ENCODE peak calls at places on chromosomes 13 and 19, in nine cellular contexts. W is CD8-positive, alpha-beta T cell; E is testis; V is endothelial cell of umbilical vein; M is cardiac muscle cell; H is uterus; P is Peyer's patch; A is esophagus squamous epithelium; C is substantia nigra. B is an unnamed sample.

GRCh38 chr13:99312493-99312883 is 5.3 kb upstream of the GPR183 start:
- DNase-seq in C (no peak), M (no peak), E (peak), W (no peak), V (no peak), P (peak), A (peak), H (peak), B (peak)

GRCh38 chr19:10713317-10713716 is 4.6 kb upstream of the DNM2 start:
- DNase-seq in M (no peak), W (no peak), E (no peak), C (no peak), V (no peak), H (no peak), A (no peak), P (no peak), B (no peak)

GRCh38 chr13:51638497-51638871 is 54.2 kb downstream of the WDFY2 start:
- DNase-seq in P (no peak), M (no peak), H (no peak), W (no peak), A (no peak), E (no peak), C (no peak), V (no peak), B (no peak)

GRCh38 chr13:97106323-97106722 is 112.0 kb upstream of the OXGR1 start:
- DNase-seq in H (no peak), M (no peak), C (no peak), W (no peak), A (no peak), P (no peak), E (no peak), V (no peak), B (no peak)

GRCh38 chr19:3575260-3575741 is 2.6 kb downstream of the HMG20B start:
- DNase-seq in E (peak), C (no peak), A (no peak), M (peak), V (peak), P (no peak), H (no peak), W (no peak), B (no peak)

GRCh38 chr19:46696052-46696451 is 20.9 kb downstream of the PRKD2 start:
- DNase-seq in A (no peak), C (no peak), E (no peak), P (no peak), V (no peak), W (no peak), H (no peak), M (no peak), B (no peak)

GRCh38 chr19:10471909-10472308 is 31.2 kb downstream of the KEAP1 start:
- DNase-seq in M (peak), C (no peak), V (peak), H (no peak), W (no peak), A (no peak), P (no peak), E (no peak), B (no peak)

GRCh38 chr13:41241626-41242025 is 21.8 kb downstream of the MTRF1 start:
- DNase-seq in C (no peak), P (no peak), V (no peak), W (no peak), M (no peak), A (no peak), E (no peak), H (no peak), B (no peak)

GRCh38 chr19:9850235-9850959 is 15.3 kb downstream of the PIN1 start:
- DNase-seq in V (no peak), C (no peak), W (no peak), H (no peak), E (no peak), M (no peak), P (no peak), A (no peak), B (no peak)

GRCh38 chr13:32752997-32753606 is 166.8 kb downstream of the PDS5B start:
- DNase-seq in W (no peak), V (no peak), P (no peak), C (no peak), M (no peak), A (no peak), H (no peak), E (peak), B (no peak)

GRCh38 chr13:94479559-94480095 is at the start of gene DCT:
- DNase-seq in C (no peak), P (no peak), V (no peak), M (no peak), E (no peak), W (no peak), H (no peak), A (no peak), B (no peak)

GRCh38 chr13:49610176-49610575 is 18.1 kb upstream of the ARL11 start:
- DNase-seq in E (no peak), H (no peak), V (no peak), W (no peak), M (peak), C (no peak), A (no peak), P (no peak), B (no peak)

GRCh38 chr19:1157931-1158884 is 15.9 kb downstream of the SBNO2 start:
- DNase-seq in P (no peak), M (no peak), W (no peak), C (no peak), A (no peak), E (no peak), V (no peak), H (no peak), B (no peak)

GRCh38 chr13:34570954-34571353 is 371.1 kb upstream of the NBEA start:
- DNase-seq in E (no peak), W (no peak), H (no peak), M (no peak), C (no peak), A (no peak), V (no peak), P (no peak), B (no peak)

GRCh38 chr19:22332924-22333323 is 46.7 kb downstream of the ZNF729 start:
- DNase-seq in W (no peak), H (no peak), A (no peak), C (no peak), P (no peak), M (no peak), V (no peak), E (no peak), B (no peak)

GRCh38 chr13:113001251-113002140 is 32.5 kb downstream of the MCF2L start:
- DNase-seq in V (no peak), E (peak), C (no peak), A (no peak), W (no peak), H (no peak), P (no peak), M (peak), B (no peak)

GRCh38 chr19:28610731-28611130 is 602.2 kb downstream of the UQCRFS1 start:
- DNase-seq in V (no peak), W (no peak), P (no peak), M (no peak), E (no peak), A (no peak), H (no peak), C (no peak), B (no peak)

GRCh38 chr19:5822181-5822844 is 17.2 kb downstream of the FUT6 start:
- DNase-seq in H (no peak), W (no peak), A (no peak), E (no peak), P (no peak), V (no peak), M (no peak), C (no peak), B (no peak)

GRCh38 chr19:15422311-15423075 is 3.7 kb upstream of the AKAP8L start:
- DNase-seq in H (no peak), P (no peak), M (no peak), V (no peak), E (no peak), W (no peak), A (no peak), C (no peak), B (peak)

GRCh38 chr13:77475345-77476084 is 60.0 kb upstream of the SCEL start:
- DNase-seq in M (no peak), P (no peak), H (no peak), W (no peak), E (no peak), A (no peak), V (no peak), C (no peak), B (no peak)

GRCh38 chr19:2167896-2168618 is 4.3 kb downstream of the DOT1L start:
- DNase-seq in M (peak), W (no peak), C (no peak), P (peak), H (peak), E (peak), V (peak), A (peak), B (peak)

GRCh38 chr13:110001622-110002275 is 215.4 kb upstream of the IRS2 start:
- DNase-seq in A (no peak), P (no peak), C (no peak), H (no peak), E (no peak), M (no peak), W (no peak), V (no peak), B (no peak)

GRCh38 chr13:110008816-110009215 is 222.4 kb upstream of the IRS2 start:
- DNase-seq in A (no peak), C (no peak), M (no peak), V (no peak), P (no peak), W (no peak), H (no peak), E (no peak), B (no peak)

GRCh38 chr13:110006304-110006703 is 219.9 kb upstream of the IRS2 start:
- DNase-seq in A (no peak), P (no peak), E (no peak), M (no peak), V (no peak), C (no peak), W (no peak), H (peak), B (no peak)

GRCh38 chr13:110004814-110005213 is 218.4 kb upstream of the IRS2 start:
- DNase-seq in P (no peak), A (no peak), C (no peak), H (no peak), M (no peak), W (no peak), V (no peak), E (no peak), B (no peak)

GRCh38 chr13:110005563-110005962 is 219.2 kb upstream of the IRS2 start:
- DNase-seq in P (no peak), A (no peak), W (no peak), C (no peak), M (no peak), V (no peak), H (no peak), E (no peak), B (no peak)
- H3K27ac ChIP-seq in P (no peak), A (no peak), W (no peak), C (no peak), M (no peak), V (no peak), H (no peak), E (no peak), B (no peak)

DNA sequence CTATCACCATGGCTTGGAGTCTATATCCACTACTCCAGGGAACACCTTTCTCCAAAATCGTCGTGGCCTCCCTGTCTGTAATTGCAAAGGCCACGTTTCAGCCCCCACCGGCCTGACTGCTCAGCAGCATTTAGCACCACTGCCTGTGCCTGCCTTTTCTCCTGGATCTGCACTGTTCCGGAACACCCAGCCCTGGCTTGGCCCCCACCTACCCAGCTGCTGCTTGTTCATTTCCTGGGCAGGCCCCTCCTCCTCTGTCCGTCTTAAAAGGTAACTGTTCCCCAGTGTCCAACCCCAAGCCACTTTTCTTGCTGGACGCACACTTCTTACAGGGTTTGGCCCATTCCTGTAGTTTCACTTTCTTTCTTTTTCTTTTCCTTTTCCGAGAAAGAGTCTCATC is 8.5 kb upstream of the SYT5 start:
- DNase-seq in W (no peak), C (no peak), H (no peak), V (no peak), E (no peak), M (no peak), P (no peak), A (no peak), B (no peak)
- H3K27ac ChIP-seq in W (no peak), C (no peak), H (no peak), V (peak), E (no peak), M (no peak), P (no peak), A (peak), B (no peak)

DNA sequence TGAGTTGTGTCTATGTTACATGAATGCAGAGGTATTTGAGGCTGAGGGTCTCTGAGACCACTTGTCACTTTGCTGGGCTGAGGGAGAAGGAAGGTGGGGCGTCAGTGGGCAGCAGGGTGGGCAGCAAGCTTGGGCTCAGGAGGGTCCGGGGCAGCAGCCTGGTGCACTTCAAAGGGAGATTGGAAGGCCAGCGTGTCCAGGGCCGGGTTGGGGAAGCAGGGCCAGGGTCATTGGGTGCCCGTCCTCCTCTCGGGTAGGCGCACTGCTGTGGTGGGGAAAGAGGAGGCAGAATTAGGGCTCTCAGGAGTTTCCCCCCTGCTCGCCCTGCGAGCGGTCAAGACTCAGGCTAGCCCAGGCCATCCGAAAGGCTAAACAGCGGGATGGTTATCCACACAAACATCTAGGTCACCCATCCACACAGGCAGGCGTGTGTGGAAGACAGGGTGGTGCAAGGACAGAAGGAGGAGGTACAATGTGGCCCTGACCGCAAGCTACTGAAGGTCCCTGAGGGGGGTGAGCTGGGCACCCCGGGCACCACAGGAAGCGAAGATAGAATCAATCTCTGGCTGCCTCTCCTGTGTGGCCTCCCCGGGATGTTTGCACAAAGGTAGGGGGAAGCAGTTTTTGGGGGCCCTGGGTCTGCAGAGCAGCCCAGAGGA is 37.7 kb downstream of the MYO9B start:
- DNase-seq in V (no peak), W (no peak), A (no peak), H (no peak), P (no peak), M (no peak), C (no peak), E (no peak), B (peak)
- H3K27ac ChIP-seq in V (no peak), W (no peak), A (peak), H (peak), P (no peak), M (no peak), C (peak), E (no peak), B (no peak)

GRCh38 chr19:29663861-29664752 is 1.2 kb upstream of the PLEKHF1 start:
- DNase-seq in A (no peak), C (no peak), W (no peak), V (no peak), M (no peak), P (no peak), H (no peak), E (no peak), B (no peak)

GRCh38 chr19:29664753-29665214 is 477 bp upstream of the PLEKHF1 start:
- DNase-seq in M (no peak), H (no peak), E (no peak), W (no peak), C (no peak), V (no peak), A (no peak), P (no peak), B (no peak)

GRCh38 chr19:29660835-29661234 is 4.4 kb upstream of the PLEKHF1 start:
- DNase-seq in M (no peak), H (no peak), A (no peak), E (no peak), C (no peak), V (no peak), W (no peak), P (no peak), B (no peak)

GRCh38 chr19:29662604-29663404 is 2.5 kb upstream of the PLEKHF1 start:
- DNase-seq in V (peak), H (peak), W (no peak), C (no peak), A (no peak), P (no peak), E (peak), M (peak), B (peak)

DNA sequence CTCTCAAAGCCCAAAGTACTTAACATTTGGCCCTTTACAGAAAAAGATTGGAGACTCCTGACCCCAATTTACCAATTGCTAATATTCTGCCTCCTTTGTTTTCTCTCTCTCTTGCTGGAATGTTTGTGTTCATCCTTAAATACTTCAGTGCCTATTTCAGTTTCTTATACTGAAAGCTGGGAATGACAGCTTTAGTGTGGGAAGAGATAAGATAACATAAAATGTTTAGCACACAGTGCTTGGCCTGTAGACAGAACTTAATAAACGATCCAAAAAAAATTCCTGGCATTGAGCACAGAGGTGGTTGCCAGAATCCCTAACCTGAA is 3.0 kb upstream of the PLEKHF1 start:
- DNase-seq in M (no peak), H (no peak), V (no peak), A (no peak), P (no peak), C (no peak), E (no peak), W (no peak), B (no peak)
- H3K27ac ChIP-seq in M (peak), H (peak), V (peak), A (peak), P (peak), C (no peak), E (peak), W (no peak), B (peak)

DNA sequence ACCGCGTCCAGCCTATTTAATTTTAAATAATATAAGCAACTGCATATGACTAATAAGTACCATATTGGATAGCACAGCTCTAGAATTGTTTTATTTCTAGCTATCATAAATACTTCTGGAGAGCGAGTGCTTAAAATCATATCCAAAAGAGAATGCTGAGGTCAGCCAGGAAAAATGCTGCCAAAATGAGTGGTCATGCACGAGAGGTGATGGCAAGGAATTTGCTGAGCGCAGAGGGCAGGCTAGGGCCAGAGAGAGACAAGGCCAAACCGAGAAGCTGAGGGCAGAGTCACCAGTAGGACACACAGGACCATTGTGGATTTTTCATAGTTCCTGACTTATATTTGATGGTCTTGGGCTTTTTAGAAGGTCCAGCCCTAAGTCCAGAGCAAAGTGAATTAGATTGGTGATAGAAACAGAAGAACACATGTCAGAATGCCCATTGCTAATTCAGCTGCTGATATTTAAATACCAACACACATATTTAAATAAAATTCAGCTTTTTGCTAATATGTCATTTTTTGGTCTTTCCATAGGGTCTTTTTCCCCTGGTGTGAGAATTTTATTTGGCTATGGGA is 33.6 kb upstream of the UBL3 start:
- DNase-seq in W (no peak), V (no peak), C (no peak), E (peak), H (no peak), M (no peak), A (no peak), P (no peak), B (no peak)
- H3K27ac ChIP-seq in W (no peak), V (no peak), C (peak), E (peak), H (no peak), M (no peak), A (no peak), P (no peak), B (no peak)

GRCh38 chr19:58579473-58580142 is 6.5 kb upstream of the MZF1 start:
- DNase-seq in H (no peak), W (no peak), E (no peak), C (no peak), P (no peak), V (no peak), A (no peak), M (no peak), B (no peak)
- H3K27ac ChIP-seq in H (no peak), W (no peak), E (no peak), C (no peak), P (no peak), V (no peak), A (no peak), M (peak), B (no peak)

GRCh38 chr19:12984683-12985048 is 10.6 kb upstream of the NFIX start:
- DNase-seq in H (no peak), P (no peak), C (no peak), A (no peak), V (no peak), W (no peak), E (no peak), M (no peak), B (peak)

GRCh38 chr19:12984143-12984627 is 11.1 kb upstream of the NFIX start:
- DNase-seq in C (no peak), M (no peak), V (no peak), W (no peak), E (no peak), H (no peak), P (no peak), A (no peak), B (no peak)

GRCh38 chr19:12983561-12984142 is 11.6 kb upstream of the NFIX start:
- DNase-seq in W (peak), V (peak), P (peak), E (peak), C (peak), A (no peak), H (peak), M (peak), B (peak)

GRCh38 chr19:12982648-12983047 is 12.6 kb upstream of the NFIX start:
- DNase-seq in V (no peak), C (no peak), H (no peak), A (no peak), W (no peak), M (no peak), P (no peak), E (no peak), B (no peak)

GRCh38 chr19:12983091-12983490 is 12.2 kb upstream of the NFIX start:
- DNase-seq in A (no peak), M (no peak), H (no peak), V (no peak), E (no peak), P (no peak), W (no peak), C (no peak), B (no peak)
- H3K27ac ChIP-seq in A (no peak), M (no peak), H (peak), V (no peak), E (no peak), P (no peak), W (peak), C (peak), B (no peak)

DNA sequence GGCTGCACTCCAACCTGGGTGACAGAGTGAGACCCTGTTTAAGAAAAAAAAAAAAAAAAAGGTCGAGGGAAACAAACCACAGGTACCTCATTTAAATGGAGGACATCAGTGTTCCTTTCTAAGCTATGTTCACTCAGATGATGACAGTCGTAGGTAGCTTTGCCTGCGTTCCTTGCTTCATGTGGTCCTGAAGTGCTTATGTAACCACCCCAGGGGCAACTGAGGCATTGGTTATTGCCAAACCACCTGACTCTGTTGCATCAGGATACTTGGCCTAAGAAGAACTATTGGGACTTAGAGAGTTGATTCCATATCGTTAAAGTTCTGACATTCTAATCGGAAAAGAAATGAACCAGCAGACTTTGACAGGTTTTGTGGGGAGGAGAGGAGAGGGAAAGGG is 51.7 kb downstream of the SPATA13 start:
- DNase-seq in W (no peak), E (no peak), P (no peak), V (no peak), A (no peak), C (no peak), H (no peak), M (no peak), B (no peak)
- H3K27ac ChIP-seq in W (no peak), E (no peak), P (no peak), V (no peak), A (no peak), C (peak), H (no peak), M (no peak), B (no peak)

GRCh38 chr19:31377736-31378135 is 28.5 kb upstream of the TSHZ3 start:
- DNase-seq in W (no peak), C (no peak), M (no peak), V (no peak), H (no peak), A (no peak), E (no peak), P (no peak), B (no peak)
- H3K27ac ChIP-seq in W (no peak), C (no peak), M (no peak), V (no peak), H (peak), A (peak), E (no peak), P (no peak), B (peak)

B was measured in psoas muscle.